ENCODE peak calls at places on chromosomes 7 and 10, in six cellular contexts. B, T, M, I, G and P are unnamed samples. For H3K4me1, the result is how much of the 10 kb centered on the place peaks cover.

GRCh38 chr10:104256335-104257080 is 1.8 kb downstream of the GSTO1 start:
- DNase-seq in B (no peak), I (no peak), G (no peak), M (no peak), T (no peak), P (no peak)

GRCh38 chr10:65891073-65891981 is 1034.5 kb upstream of the LRRTM3 start:
- DNase-seq in T (no peak), B (no peak), M (no peak), G (no peak), I (no peak), P (no peak)

GRCh38 chr7:31710171-31710570 is 23.2 kb downstream of the PPP1R17 start:
- DNase-seq in M (no peak), I (no peak), G (no peak), T (no peak), B (no peak), P (no peak)

GRCh38 chr10:94777886-94778458 is 15.5 kb downstream of the CYP2C19 start:
- DNase-seq in B (no peak), M (no peak), G (no peak), I (no peak), T (no peak), P (no peak)

GRCh38 chr7:148723166-148723559 is 24.5 kb downstream of the CUL1 start:
- DNase-seq in I (no peak), T (no peak), M (no peak), G (no peak), B (no peak), P (no peak)

GRCh38 chr7:43248961-43249807 is 136.7 kb downstream of the HECW1 start:
- DNase-seq in G (no peak), M (peak), I (no peak), B (no peak), T (no peak), P (peak)

GRCh38 chr7:27199820-27200760 is at the start of gene HOXA13:
- DNase-seq in B (no peak), M (no peak), G (peak), I (no peak), T (no peak), P (peak)

GRCh38 chr7:70646551-70647248 is 485.2 kb upstream of the GALNT17 start:
- DNase-seq in G (no peak), M (no peak), T (no peak), I (no peak), B (no peak), P (no peak)

GRCh38 chr10:77637474-77637985 is at the start of gene KCNMA1:
- DNase-seq in M (peak), I (no peak), T (peak), G (no peak), B (no peak), P (peak)

GRCh38 chr10:77176224-77176623 is 461.4 kb downstream of the KCNMA1 start:
- DNase-seq in T (no peak), I (no peak), B (no peak), G (no peak), M (no peak), P (no peak)

GRCh38 chr10:29691564-29692064 is 56.8 kb upstream of the SVIL start:
- DNase-seq in M (no peak), T (no peak), I (no peak), B (peak), G (no peak), P (no peak)

GRCh38 chr10:91891285-91892001 is 17.8 kb downstream of the FGFBP3 start:
- DNase-seq in I (no peak), B (no peak), T (no peak), G (no peak), M (no peak), P (no peak)

GRCh38 chr7:91128574-91129348 is 135.5 kb upstream of the FZD1 start:
- DNase-seq in G (no peak), T (no peak), M (no peak), I (no peak), B (no peak), P (no peak)

GRCh38 chr10:546971-547590 is 142.4 kb downstream of the DIP2C start:
- DNase-seq in B (no peak), G (no peak), M (no peak), I (no peak), T (no peak), P (no peak)

GRCh38 chr7:116560021-116560970 is 35.5 kb downstream of the CAV1 start:
- DNase-seq in B (no peak), M (no peak), T (no peak), I (no peak), G (no peak), P (no peak)

GRCh38 chr7:3042301-3042700 is 1.4 kb downstream of the CARD11 start:
- DNase-seq in M (no peak), G (no peak), I (no peak), T (no peak), B (no peak), P (no peak)

GRCh38 chr7:158094671-158095256 is 492.9 kb downstream of the PTPRN2 start:
- DNase-seq in M (peak), B (peak), I (no peak), T (peak), G (no peak), P (no peak)

GRCh38 chr10:47376522-47377220 is 7.4 kb downstream of the ZNF488 start:
- DNase-seq in B (peak), T (no peak), I (no peak), M (no peak), G (no peak), P (no peak)

GRCh38 chr10:103736763-103737162 is 118.6 kb downstream of the SH3PXD2A start:
- DNase-seq in M (no peak), B (no peak), I (no peak), G (no peak), T (no peak), P (no peak)

GRCh38 chr10:68633281-68633680 is 73.1 kb downstream of the TET1 start:
- DNase-seq in G (no peak), B (no peak), I (no peak), T (no peak), M (no peak), P (no peak)

GRCh38 chr7:895451-896052 is 19.2 kb downstream of the GET4 start:
- DNase-seq in T (peak), G (no peak), I (peak), B (no peak), M (no peak), P (no peak)

DNA sequence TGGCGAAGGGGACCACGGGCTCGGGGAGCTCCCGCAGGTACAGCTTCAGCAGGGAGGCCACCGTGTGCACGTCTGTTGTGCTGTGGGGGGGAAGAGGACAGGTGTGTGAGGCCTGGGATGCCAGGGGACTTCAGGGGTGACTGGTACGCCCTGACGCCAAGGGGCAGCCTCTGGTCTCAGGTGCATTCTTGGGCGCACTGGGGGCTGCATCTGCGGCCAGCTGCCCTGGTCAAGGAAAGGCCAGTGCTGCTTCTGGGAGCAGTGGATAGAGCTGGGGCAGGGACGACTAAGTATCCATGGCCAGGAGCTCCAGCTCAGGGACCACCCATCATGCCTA is 148.5 kb downstream of the MAPK8 start:
- DNase-seq in I (no peak), G (no peak), T (no peak), M (no peak), B (no peak), P (no peak)
- H3K27ac ChIP-seq in I (no peak), G (no peak), T (no peak), M (no peak), B (no peak), P (no peak)

GRCh38 chr10:34697366-34698247 is 117.5 kb downstream of the PARD3 start:
- DNase-seq in G (no peak), T (no peak), M (no peak), B (no peak), I (no peak), P (no peak)
- H3K4me1 ChIP-seq in G (under half), T (under half), M (under half), B (under half), I (under half), P (under half)

DNA sequence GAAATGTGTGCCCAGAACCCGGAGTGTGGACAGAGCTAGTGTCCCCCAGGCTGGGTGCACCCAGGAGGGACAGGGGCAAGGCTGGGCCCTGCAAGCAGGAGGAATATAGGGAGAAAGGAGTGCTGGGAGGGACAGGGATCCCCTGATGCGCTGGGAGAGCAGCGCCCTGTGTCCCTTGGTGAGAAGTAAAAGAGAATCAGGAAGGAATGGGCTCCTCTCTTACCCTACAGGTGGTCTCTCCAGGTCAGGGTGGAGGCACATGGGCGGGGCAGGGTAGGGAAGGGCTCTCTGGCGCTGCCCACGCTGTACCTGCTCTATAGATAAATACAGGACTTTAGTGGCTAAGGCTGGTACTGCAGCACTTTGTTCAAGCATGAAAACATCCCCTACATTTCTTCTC is 753.8 kb downstream of the GRID1 start:
- DNase-seq in I (no peak), B (no peak), M (no peak), T (no peak), G (no peak), P (no peak)
- H3K27ac ChIP-seq in I (no peak), B (no peak), M (no peak), T (no peak), G (no peak), P (no peak)

GRCh38 chr7:130913721-130914588 is 179.9 kb upstream of the KLF14 start:
- DNase-seq in G (no peak), I (no peak), B (no peak), T (no peak), M (no peak), P (no peak)
- H3K4me1 ChIP-seq in G (under half), I (half or more), B (half or more), T (under half), M (half or more), P (half or more)

DNA sequence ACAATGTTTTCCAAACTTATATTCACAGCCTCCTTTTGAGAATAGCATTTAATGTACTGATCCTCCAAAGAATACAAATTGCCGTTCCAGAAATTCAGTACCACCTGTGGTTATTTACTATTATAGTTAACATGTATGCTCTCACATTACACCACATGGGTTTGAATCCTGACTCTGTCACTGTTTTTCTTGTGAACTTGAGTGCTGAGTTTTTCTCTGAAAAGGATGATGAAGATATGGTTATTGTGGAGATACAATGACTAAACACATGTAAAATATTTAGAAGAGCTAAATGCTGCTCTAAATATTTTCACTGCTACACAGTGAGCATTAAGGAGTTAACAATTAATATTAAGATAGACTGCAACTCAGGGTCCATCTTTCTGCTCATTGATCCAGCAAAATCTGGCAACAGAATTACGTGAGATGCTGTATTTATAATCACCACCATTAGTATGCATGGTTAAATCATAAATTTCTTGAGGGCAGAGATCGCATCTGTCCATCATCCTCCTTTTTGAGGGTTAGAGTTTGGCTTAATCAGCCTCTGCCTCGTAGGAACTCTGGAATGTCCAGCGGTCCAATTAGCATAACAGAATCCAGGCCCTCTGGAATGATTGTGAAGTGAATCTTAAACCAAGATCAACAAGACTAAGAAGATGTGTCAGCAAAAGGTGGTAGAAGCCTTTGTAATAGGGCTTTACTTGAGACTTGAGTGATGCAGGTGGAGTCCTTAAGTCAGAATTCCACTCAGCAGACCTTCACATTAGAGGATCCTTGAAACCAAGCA is 152.8 kb downstream of the MACC1 start:
- DNase-seq in B (no peak), G (no peak), I (no peak), M (no peak), T (no peak), P (no peak)
- H3K27ac ChIP-seq in B (no peak), G (no peak), I (no peak), M (no peak), T (no peak), P (no peak)